ENCODE peak calls at places on chromosomes 4 and X, in eight cellular contexts. U is cerebellar nuclear complex; M is natural killer cell; H is cardiac muscle cell; J is activated CD8-positive, alpha-beta memory T cell treated with anti-CD3 and anti-CD28 coated beads, Interleukin-2, amount 50 U/mL, for 48 hours; A is lower lobe of right lung; S is skeletal muscle cell; B is NCI-H1092. O is an unnamed sample.

GRCh38 chrX:148771440-148771839 is 271.0 kb downstream of the AFF2 start:
- DNase-seq in M (no peak), H (no peak), S (no peak), U (no peak), J (no peak), A (no peak), B (no peak), O (no peak)

GRCh38 chr4:130233377-130234047 is 1137.6 kb downstream of the C4orf33 start:
- DNase-seq in J (no peak), H (no peak), A (no peak), B (no peak), S (no peak), U (no peak), M (no peak), O (no peak)

GRCh38 chrX:133405498-133406180 is 9.7 kb downstream of the GPC4 start:
- DNase-seq in H (no peak), B (no peak), J (no peak), S (no peak), M (no peak), U (no peak), A (no peak), O (no peak)

GRCh38 chr4:185634066-185634652 is 98.9 kb upstream of the PDLIM3 start:
- DNase-seq in H (no peak), A (no peak), M (no peak), U (no peak), B (no peak), S (no peak), J (no peak), O (peak)

GRCh38 chrX:73840120-73840924 is 277.3 kb downstream of the CHIC1 start:
- DNase-seq in J (no peak), B (no peak), H (no peak), S (no peak), U (no peak), A (no peak), M (no peak), O (no peak)

GRCh38 chrX:47143894-47144625 is 442 bp downstream of the NDUFB11 start:
- DNase-seq in B (peak), S (no peak), A (peak), J (no peak), H (peak), U (no peak), M (no peak), O (peak)

GRCh38 chr4:101102114-101102752 is 245.1 kb downstream of the PPP3CA start:
- DNase-seq in B (peak), H (no peak), S (peak), U (no peak), J (no peak), M (no peak), A (no peak), O (no peak)

GRCh38 chr4:76012388-76012801 is 5.1 kb upstream of the CXCL9 start:
- DNase-seq in H (no peak), J (no peak), A (no peak), S (no peak), M (no peak), B (no peak), U (no peak), O (no peak)

GRCh38 chr4:789571-790465 is 36.1 kb downstream of the CPLX1 start:
- DNase-seq in M (no peak), B (no peak), U (no peak), A (peak), J (no peak), H (no peak), S (no peak), O (no peak)

GRCh38 chr4:43556262-43556661 is 663.7 kb downstream of the GRXCR1 start:
- DNase-seq in S (no peak), A (no peak), M (no peak), H (no peak), J (no peak), B (no peak), U (no peak), O (no peak)

GRCh38 chr4:3123201-3123671 is 48.8 kb downstream of the HTT start:
- DNase-seq in B (no peak), A (no peak), H (no peak), U (no peak), S (no peak), M (no peak), J (no peak), O (no peak)

GRCh38 chrX:100973411-100973810 is 3.9 kb downstream of the ARL13A start:
- DNase-seq in B (no peak), S (no peak), M (no peak), U (no peak), H (no peak), J (no peak), A (no peak), O (no peak)

GRCh38 chr4:150156543-150156942 is 78.3 kb downstream of the DCLK2 start:
- DNase-seq in B (no peak), J (no peak), U (no peak), M (no peak), H (no peak), A (no peak), S (no peak), O (no peak)

GRCh38 chr4:152460488-152460887 is 75.4 kb downstream of the FBXW7 start:
- DNase-seq in U (no peak), B (no peak), H (no peak), S (peak), M (no peak), J (no peak), A (no peak), O (no peak)

GRCh38 chr4:25702848-25703247 is 47.2 kb downstream of the SLC34A2 start:
- DNase-seq in U (peak), S (peak), A (no peak), M (no peak), H (peak), J (no peak), B (peak), O (no peak)

GRCh38 chrX:10582945-10583344 is 37.4 kb downstream of the MID1 start:
- DNase-seq in U (no peak), B (no peak), M (no peak), H (no peak), A (no peak), S (no peak), J (no peak), O (no peak)

GRCh38 chr4:183610033-183610432 is 49.0 kb downstream of the RWDD4 start:
- DNase-seq in A (no peak), H (no peak), B (no peak), J (no peak), S (no peak), U (no peak), M (no peak), O (no peak)

GRCh38 chr4:72945719-72946336 is 123.7 kb downstream of the COX18 start:
- DNase-seq in B (no peak), U (no peak), A (no peak), S (no peak), M (no peak), H (no peak), J (no peak), O (no peak)